ENCODE peak calls at places on chromosomes 7 and 10, in eight cellular contexts. One of them, this sample, is unnamed.

GRCh38 chr7:140546947-140547346 is 67.6 kb upstream of the MKRN1 start:
- DNase-seq in KBM-7: no peak
- DNase-seq in activated T-cell treated with anti-CD3 and anti-CD28 coated beads, Interleukin-2, amount 50 U/mL, for 24 hours: no peak
- DNase-seq in Panc1: no peak
- DNase-seq in RPMI8226: no peak
- DNase-seq in NCI-H2081: no peak
- DNase-seq in GM04504: no peak
- DNase-seq in mucosa of gallbladder: no peak
- DNase-seq in this sample: no peak

GRCh38 chr10:1628757-1629156 is 108.6 kb downstream of the ADARB2 start:
- DNase-seq in KBM-7: no peak
- DNase-seq in activated T-cell treated with anti-CD3 and anti-CD28 coated beads, Interleukin-2, amount 50 U/mL, for 24 hours: no peak
- DNase-seq in Panc1: no peak
- DNase-seq in RPMI8226: no peak
- DNase-seq in NCI-H2081: no peak
- DNase-seq in GM04504: no peak
- DNase-seq in mucosa of gallbladder: no peak
- DNase-seq in this sample: no peak

GRCh38 chr10:13695588-13695987 is 108.8 kb downstream of the PRPF18 start:
- DNase-seq in KBM-7: no peak
- DNase-seq in activated T-cell treated with anti-CD3 and anti-CD28 coated beads, Interleukin-2, amount 50 U/mL, for 24 hours: no peak
- DNase-seq in Panc1: no peak
- DNase-seq in RPMI8226: no peak
- DNase-seq in NCI-H2081: no peak
- DNase-seq in GM04504: no peak
- DNase-seq in mucosa of gallbladder: no peak
- DNase-seq in this sample: no peak

GRCh38 chr10:73131295-73131694 is 21.0 kb downstream of the NUDT13 start:
- DNase-seq in KBM-7: no peak
- DNase-seq in activated T-cell treated with anti-CD3 and anti-CD28 coated beads, Interleukin-2, amount 50 U/mL, for 24 hours: no peak
- DNase-seq in Panc1: no peak
- DNase-seq in RPMI8226: no peak
- DNase-seq in NCI-H2081: peak
- DNase-seq in GM04504: no peak
- DNase-seq in mucosa of gallbladder: no peak
- DNase-seq in this sample: no peak

GRCh38 chr10:87658858-87659555 is 671 bp upstream of the PAPSS2 start:
- DNase-seq in KBM-7: no peak
- DNase-seq in activated T-cell treated with anti-CD3 and anti-CD28 coated beads, Interleukin-2, amount 50 U/mL, for 24 hours: peak
- DNase-seq in Panc1: no peak
- DNase-seq in RPMI8226: no peak
- DNase-seq in NCI-H2081: no peak
- DNase-seq in GM04504: no peak
- DNase-seq in mucosa of gallbladder: no peak
- DNase-seq in this sample: no peak

GRCh38 chr7:51024867-51025266 is 242.2 kb upstream of the GRB10 start:
- DNase-seq in KBM-7: no peak
- DNase-seq in activated T-cell treated with anti-CD3 and anti-CD28 coated beads, Interleukin-2, amount 50 U/mL, for 24 hours: no peak
- DNase-seq in Panc1: no peak
- DNase-seq in RPMI8226: no peak
- DNase-seq in NCI-H2081: no peak
- DNase-seq in GM04504: no peak
- DNase-seq in mucosa of gallbladder: no peak
- DNase-seq in this sample: no peak

GRCh38 chr10:72637398-72637857 is 11.5 kb upstream of the MICU1 start:
- DNase-seq in KBM-7: peak
- DNase-seq in activated T-cell treated with anti-CD3 and anti-CD28 coated beads, Interleukin-2, amount 50 U/mL, for 24 hours: no peak
- DNase-seq in Panc1: no peak
- DNase-seq in RPMI8226: no peak
- DNase-seq in NCI-H2081: no peak
- DNase-seq in GM04504: peak
- DNase-seq in mucosa of gallbladder: peak
- DNase-seq in this sample: peak

GRCh38 chr7:130197094-130197493 is 8.1 kb downstream of the TMEM209 start:
- DNase-seq in KBM-7: no peak
- DNase-seq in activated T-cell treated with anti-CD3 and anti-CD28 coated beads, Interleukin-2, amount 50 U/mL, for 24 hours: no peak
- DNase-seq in Panc1: no peak
- DNase-seq in RPMI8226: no peak
- DNase-seq in NCI-H2081: no peak
- DNase-seq in GM04504: no peak
- DNase-seq in mucosa of gallbladder: no peak
- DNase-seq in this sample: no peak

GRCh38 chr10:3389093-3389492 is 216.5 kb upstream of the PITRM1 start:
- DNase-seq in KBM-7: no peak
- DNase-seq in activated T-cell treated with anti-CD3 and anti-CD28 coated beads, Interleukin-2, amount 50 U/mL, for 24 hours: no peak
- DNase-seq in Panc1: no peak
- DNase-seq in RPMI8226: no peak
- DNase-seq in NCI-H2081: no peak
- DNase-seq in GM04504: no peak
- DNase-seq in mucosa of gallbladder: no peak
- DNase-seq in this sample: no peak

GRCh38 chr7:144784943-144785342 is 50.9 kb downstream of the TPK1 start:
- DNase-seq in KBM-7: no peak
- DNase-seq in activated T-cell treated with anti-CD3 and anti-CD28 coated beads, Interleukin-2, amount 50 U/mL, for 24 hours: no peak
- DNase-seq in Panc1: no peak
- DNase-seq in RPMI8226: no peak
- DNase-seq in NCI-H2081: no peak
- DNase-seq in GM04504: no peak
- DNase-seq in mucosa of gallbladder: no peak
- DNase-seq in this sample: no peak

GRCh38 chr7:33334349-33334748 is 205.0 kb downstream of the BBS9 start:
- DNase-seq in KBM-7: peak
- DNase-seq in activated T-cell treated with anti-CD3 and anti-CD28 coated beads, Interleukin-2, amount 50 U/mL, for 24 hours: no peak
- DNase-seq in Panc1: no peak
- DNase-seq in RPMI8226: peak
- DNase-seq in NCI-H2081: peak
- DNase-seq in GM04504: no peak
- DNase-seq in mucosa of gallbladder: no peak
- DNase-seq in this sample: peak

GRCh38 chr7:156764016-156764669 is 123.6 kb downstream of the RNF32 start:
- DNase-seq in KBM-7: peak
- DNase-seq in activated T-cell treated with anti-CD3 and anti-CD28 coated beads, Interleukin-2, amount 50 U/mL, for 24 hours: no peak
- DNase-seq in Panc1: no peak
- DNase-seq in RPMI8226: no peak
- DNase-seq in NCI-H2081: peak
- DNase-seq in GM04504: peak
- DNase-seq in mucosa of gallbladder: peak
- DNase-seq in this sample: peak

GRCh38 chr7:585229-585711 is 65.6 kb upstream of the PDGFA start:
- DNase-seq in KBM-7: no peak
- DNase-seq in activated T-cell treated with anti-CD3 and anti-CD28 coated beads, Interleukin-2, amount 50 U/mL, for 24 hours: peak
- DNase-seq in Panc1: no peak
- DNase-seq in RPMI8226: no peak
- DNase-seq in NCI-H2081: no peak
- DNase-seq in GM04504: no peak
- DNase-seq in mucosa of gallbladder: no peak
- DNase-seq in this sample: no peak

GRCh38 chr7:10429031-10429430 is 544.6 kb upstream of the PHF14 start:
- DNase-seq in KBM-7: no peak
- DNase-seq in activated T-cell treated with anti-CD3 and anti-CD28 coated beads, Interleukin-2, amount 50 U/mL, for 24 hours: no peak
- DNase-seq in Panc1: no peak
- DNase-seq in RPMI8226: no peak
- DNase-seq in NCI-H2081: no peak
- DNase-seq in GM04504: no peak
- DNase-seq in mucosa of gallbladder: no peak
- DNase-seq in this sample: no peak

GRCh38 chr7:78018541-78019456 is 220.2 kb downstream of the PHTF2 start:
- DNase-seq in KBM-7: peak
- DNase-seq in activated T-cell treated with anti-CD3 and anti-CD28 coated beads, Interleukin-2, amount 50 U/mL, for 24 hours: peak
- DNase-seq in Panc1: no peak
- DNase-seq in RPMI8226: no peak
- DNase-seq in NCI-H2081: peak
- DNase-seq in GM04504: no peak
- DNase-seq in mucosa of gallbladder: peak
- DNase-seq in this sample: no peak

GRCh38 chr7:66236713-66237303 is 31.7 kb downstream of the TPST1 start:
- DNase-seq in KBM-7: no peak
- DNase-seq in activated T-cell treated with anti-CD3 and anti-CD28 coated beads, Interleukin-2, amount 50 U/mL, for 24 hours: no peak
- DNase-seq in Panc1: no peak
- DNase-seq in RPMI8226: no peak
- DNase-seq in NCI-H2081: no peak
- DNase-seq in GM04504: no peak
- DNase-seq in mucosa of gallbladder: no peak
- DNase-seq in this sample: no peak

GRCh38 chr10:129094233-129094632 is 372.8 kb upstream of the MGMT start:
- DNase-seq in KBM-7: no peak
- DNase-seq in activated T-cell treated with anti-CD3 and anti-CD28 coated beads, Interleukin-2, amount 50 U/mL, for 24 hours: no peak
- DNase-seq in Panc1: no peak
- DNase-seq in RPMI8226: no peak
- DNase-seq in NCI-H2081: no peak
- DNase-seq in GM04504: no peak
- DNase-seq in mucosa of gallbladder: no peak
- DNase-seq in this sample: no peak

GRCh38 chr10:86415583-86415982 is 49.0 kb upstream of the GRID1 start:
- DNase-seq in KBM-7: no peak
- DNase-seq in activated T-cell treated with anti-CD3 and anti-CD28 coated beads, Interleukin-2, amount 50 U/mL, for 24 hours: no peak
- DNase-seq in Panc1: no peak
- DNase-seq in RPMI8226: no peak
- DNase-seq in NCI-H2081: no peak
- DNase-seq in GM04504: no peak
- DNase-seq in mucosa of gallbladder: no peak
- DNase-seq in this sample: no peak

GRCh38 chr10:126459878-126460481 is 71.7 kb upstream of the ADAM12 start:
- DNase-seq in KBM-7: no peak
- DNase-seq in activated T-cell treated with anti-CD3 and anti-CD28 coated beads, Interleukin-2, amount 50 U/mL, for 24 hours: no peak
- DNase-seq in Panc1: peak
- DNase-seq in RPMI8226: no peak
- DNase-seq in NCI-H2081: no peak
- DNase-seq in GM04504: peak
- DNase-seq in mucosa of gallbladder: no peak
- DNase-seq in this sample: no peak

GRCh38 chr7:30135551-30136271 is 925 bp downstream of the MTURN start:
- DNase-seq in KBM-7: peak
- DNase-seq in activated T-cell treated with anti-CD3 and anti-CD28 coated beads, Interleukin-2, amount 50 U/mL, for 24 hours: peak
- DNase-seq in Panc1: no peak
- DNase-seq in RPMI8226: peak
- DNase-seq in NCI-H2081: peak
- DNase-seq in GM04504: peak
- DNase-seq in mucosa of gallbladder: peak
- DNase-seq in this sample: no peak

GRCh38 chr10:119296703-119297102 is 89.3 kb downstream of the GRK5 start:
- DNase-seq in KBM-7: no peak
- DNase-seq in activated T-cell treated with anti-CD3 and anti-CD28 coated beads, Interleukin-2, amount 50 U/mL, for 24 hours: no peak
- DNase-seq in Panc1: no peak
- DNase-seq in RPMI8226: no peak
- DNase-seq in NCI-H2081: no peak
- DNase-seq in GM04504: no peak
- DNase-seq in mucosa of gallbladder: no peak
- DNase-seq in this sample: no peak

GRCh38 chr7:51288896-51289607 is 27.6 kb downstream of the COBL start:
- DNase-seq in KBM-7: no peak
- DNase-seq in activated T-cell treated with anti-CD3 and anti-CD28 coated beads, Interleukin-2, amount 50 U/mL, for 24 hours: no peak
- DNase-seq in Panc1: no peak
- DNase-seq in RPMI8226: peak
- DNase-seq in NCI-H2081: no peak
- DNase-seq in GM04504: no peak
- DNase-seq in mucosa of gallbladder: no peak
- DNase-seq in this sample: no peak

GRCh38 chr10:61404771-61405170 is 48.4 kb downstream of the TMEM26 start:
- DNase-seq in KBM-7: no peak
- DNase-seq in activated T-cell treated with anti-CD3 and anti-CD28 coated beads, Interleukin-2, amount 50 U/mL, for 24 hours: no peak
- DNase-seq in Panc1: no peak
- DNase-seq in RPMI8226: no peak
- DNase-seq in NCI-H2081: no peak
- DNase-seq in GM04504: peak
- DNase-seq in mucosa of gallbladder: no peak
- DNase-seq in this sample: no peak

GRCh38 chr7:41870017-41870416 is 167.1 kb upstream of the INHBA start:
- DNase-seq in KBM-7: peak
- DNase-seq in activated T-cell treated with anti-CD3 and anti-CD28 coated beads, Interleukin-2, amount 50 U/mL, for 24 hours: no peak
- DNase-seq in Panc1: no peak
- DNase-seq in RPMI8226: no peak
- DNase-seq in NCI-H2081: no peak
- DNase-seq in GM04504: no peak
- DNase-seq in mucosa of gallbladder: no peak
- DNase-seq in this sample: no peak

GRCh38 chr10:125063256-125063945 is 97.0 kb downstream of the CTBP2 start:
- DNase-seq in KBM-7: no peak
- DNase-seq in activated T-cell treated with anti-CD3 and anti-CD28 coated beads, Interleukin-2, amount 50 U/mL, for 24 hours: no peak
- DNase-seq in Panc1: no peak
- DNase-seq in RPMI8226: no peak
- DNase-seq in NCI-H2081: no peak
- DNase-seq in GM04504: no peak
- DNase-seq in mucosa of gallbladder: no peak
- DNase-seq in this sample: no peak

GRCh38 chr7:3356173-3356572 is 55.1 kb downstream of the SDK1 start:
- DNase-seq in KBM-7: no peak
- DNase-seq in activated T-cell treated with anti-CD3 and anti-CD28 coated beads, Interleukin-2, amount 50 U/mL, for 24 hours: no peak
- DNase-seq in Panc1: no peak
- DNase-seq in RPMI8226: no peak
- DNase-seq in NCI-H2081: no peak
- DNase-seq in GM04504: no peak
- DNase-seq in mucosa of gallbladder: no peak
- DNase-seq in this sample: no peak

GRCh38 chr10:79239275-79239779 is 107.9 kb upstream of the PPIF start:
- DNase-seq in KBM-7: no peak
- DNase-seq in activated T-cell treated with anti-CD3 and anti-CD28 coated beads, Interleukin-2, amount 50 U/mL, for 24 hours: no peak
- DNase-seq in Panc1: no peak
- DNase-seq in RPMI8226: peak
- DNase-seq in NCI-H2081: no peak
- DNase-seq in GM04504: no peak
- DNase-seq in mucosa of gallbladder: peak
- DNase-seq in this sample: no peak

GRCh38 chr10:129756912-129757861 is 206.9 kb downstream of the EBF3 start:
- DNase-seq in KBM-7: peak
- DNase-seq in activated T-cell treated with anti-CD3 and anti-CD28 coated beads, Interleukin-2, amount 50 U/mL, for 24 hours: peak
- DNase-seq in Panc1: no peak
- DNase-seq in RPMI8226: no peak
- DNase-seq in NCI-H2081: no peak
- DNase-seq in GM04504: no peak
- DNase-seq in mucosa of gallbladder: peak
- DNase-seq in this sample: peak

GRCh38 chr7:13044309-13044708 is 356.9 kb downstream of the ARL4A start:
- DNase-seq in KBM-7: no peak
- DNase-seq in activated T-cell treated with anti-CD3 and anti-CD28 coated beads, Interleukin-2, amount 50 U/mL, for 24 hours: no peak
- DNase-seq in Panc1: no peak
- DNase-seq in RPMI8226: no peak
- DNase-seq in NCI-H2081: no peak
- DNase-seq in GM04504: no peak
- DNase-seq in mucosa of gallbladder: no peak
- DNase-seq in this sample: no peak

GRCh38 chr10:63707254-63707910 is 186.2 kb downstream of the REEP3 start:
- DNase-seq in KBM-7: no peak
- DNase-seq in activated T-cell treated with anti-CD3 and anti-CD28 coated beads, Interleukin-2, amount 50 U/mL, for 24 hours: no peak
- DNase-seq in Panc1: peak
- DNase-seq in RPMI8226: no peak
- DNase-seq in NCI-H2081: no peak
- DNase-seq in GM04504: peak
- DNase-seq in mucosa of gallbladder: peak
- DNase-seq in this sample: no peak

GRCh38 chr10:73648252-73648651 is 7.0 kb upstream of the MYOZ1 start:
- DNase-seq in KBM-7: no peak
- DNase-seq in activated T-cell treated with anti-CD3 and anti-CD28 coated beads, Interleukin-2, amount 50 U/mL, for 24 hours: no peak
- DNase-seq in Panc1: no peak
- DNase-seq in RPMI8226: no peak
- DNase-seq in NCI-H2081: no peak
- DNase-seq in GM04504: no peak
- DNase-seq in mucosa of gallbladder: no peak
- DNase-seq in this sample: no peak